ENCODE peak calls at places on chromosomes 1 and 21, in four cellular contexts. X is stimulated activated CD4-positive, alpha-beta T cell treated with anti-CD3 and anti-CD28 coated beads, TNF-alpha, amount 100 ng/mL, for 4 hours; C is T-helper 9 cell; M is stimulated activated CD8-positive, alpha-beta memory T cell treated with anti-CD3 and anti-CD28 coated beads, Interleukin-7, amount 100 ng/mL, for 1 hour. O is an unnamed sample.

GRCh38 chr1:228000416-228000815 is 6.4 kb upstream of the WNT3A start:
- DNase-seq in C (no peak), X (no peak), M (no peak), O (no peak)

GRCh38 chr1:41650176-41650519 is 165.7 kb upstream of the EDN2 start:
- DNase-seq in M (no peak), C (no peak), X (no peak), O (no peak)

GRCh38 chr1:7281821-7282220 is 489.3 kb upstream of the VAMP3 start:
- DNase-seq in C (no peak), M (no peak), X (no peak), O (no peak)

GRCh38 chr21:36205962-36206361 is 49.3 kb downstream of the DOP1B start:
- DNase-seq in M (no peak), C (no peak), X (no peak), O (no peak)

GRCh38 chr1:168512864-168513595 is 30.8 kb downstream of the XCL2 start:
- DNase-seq in C (no peak), X (no peak), M (no peak), O (no peak)

GRCh38 chr1:173245892-173246291 is 38.8 kb upstream of the TNFSF4 start:
- DNase-seq in X (no peak), M (no peak), C (no peak), O (no peak)

GRCh38 chr21:15483138-15483780 is 246.5 kb upstream of the USP25 start:
- DNase-seq in M (peak; percentile 59), C (peak; percentile 66), X (peak; percentile 60), O (peak; percentile 54)

GRCh38 chr1:24903011-24903461 is 27.0 kb downstream of the RUNX3 start:
- DNase-seq in X (no peak), M (no peak), C (no peak), O (no peak)

GRCh38 chr1:214552174-214552608 is 789 bp upstream of the PTPN14 start:
- DNase-seq in M (no peak), X (no peak), C (no peak), O (no peak)

GRCh38 chr1:58933599-58933926 is 149.7 kb upstream of the JUN start:
- DNase-seq in M (no peak), X (no peak), C (no peak), O (no peak)

GRCh38 chr1:54997711-54997986 is 1.1 kb upstream of the BSND start:
- DNase-seq in X (no peak), M (no peak), C (no peak), O (no peak)

GRCh38 chr1:62407398-62408009 is 29.3 kb upstream of the USP1 start:
- DNase-seq in C (no peak), X (no peak), M (no peak), O (no peak)

GRCh38 chr1:53899206-53899628 is 5.2 kb downstream of the DIO1 start:
- DNase-seq in X (no peak), C (no peak), M (no peak), O (no peak)

O was measured in activated B cell treated with CpG ODN at 0.5 μM for 24 hours.